ENCODE peak calls at places on chromosomes 13 and 19, in five cellular contexts. A is cardiac muscle cell; Q is pons; B is neuronal stem cell; O is stimulated activated CD4-positive, alpha-beta T cell treated with anti-CD3 and anti-CD28 coated beads, Interleukin-1b, Interleukin-23, amount 100 ng/mL, for 1 hour. E is an unnamed sample.

GRCh38 chr13:34321986-34322385 is 504.0 kb downstream of the RFC3 start:
- DNase-seq in A (no peak), Q (peak), B (no peak), O (no peak), E (no peak)

GRCh38 chr13:68428292-68428691 is 1198.2 kb upstream of the PCDH9 start:
- DNase-seq in A (no peak), Q (no peak), B (no peak), O (no peak), E (peak)

GRCh38 chr19:49635530-49636229 is 4.3 kb downstream of the RRAS start:
- DNase-seq in A (no peak), Q (no peak), B (no peak), O (no peak), E (no peak)

GRCh38 chr19:1070576-1070930 is 3.6 kb downstream of the ARHGAP45 start:
- DNase-seq in A (no peak), Q (no peak), B (no peak), O (no peak), E (no peak)

GRCh38 chr13:24306632-24307031 is 2.7 kb upstream of the C1QTNF9 start:
- DNase-seq in A (peak), Q (no peak), B (no peak), O (no peak), E (peak)

GRCh38 chr13:45209229-45209628 is 8.4 kb upstream of the KCTD4 start:
- DNase-seq in A (peak), Q (no peak), B (no peak), O (no peak), E (no peak)

GRCh38 chr19:13024958-13025653 is 29.8 kb downstream of the NFIX start:
- DNase-seq in A (no peak), Q (no peak), B (no peak), O (no peak), E (no peak)

GRCh38 chr13:20492641-20493040 is 33.0 kb downstream of the CRYL1 start:
- DNase-seq in A (peak), Q (no peak), B (no peak), O (peak), E (peak)

GRCh38 chr13:91017031-91017668 is 330.3 kb upstream of the MIR17HG start:
- DNase-seq in A (peak), Q (peak), B (peak), O (no peak), E (no peak)

GRCh38 chr19:38693380-38694223 is 46.2 kb downstream of the ACTN4 start:
- DNase-seq in A (peak), Q (no peak), B (peak), O (no peak), E (peak)

GRCh38 chr19:38971672-38972071 is 3.9 kb downstream of the FBXO17 start:
- DNase-seq in A (no peak), Q (no peak), B (no peak), O (no peak), E (no peak)

GRCh38 chr13:53343345-53343744 is 314.7 kb downstream of the OLFM4 start:
- DNase-seq in A (no peak), Q (peak), B (peak), O (no peak), E (no peak)

E was measured in HepG2.